ENCODE peak calls at places on chromosomes 12 and 14, in six cellular contexts. L, T, X, H, I and N are unnamed samples.

GRCh38 chr14:91245029-91245428 is 525 bp upstream of the GPR68 start:
- DNase-seq in L (no peak), T (no peak), X (no peak), H (peak), I (no peak), N (no peak)

GRCh38 chr12:31037028-31037427 is 36.6 kb upstream of the DDX11 start:
- DNase-seq in L (no peak), T (no peak), X (no peak), H (no peak), I (no peak), N (no peak)

GRCh38 chr12:68733661-68734071 is 12.3 kb upstream of the SLC35E3 start:
- DNase-seq in L (peak), T (no peak), X (no peak), H (no peak), I (no peak), N (peak)

GRCh38 chr14:97283450-97284230 is 486.5 kb downstream of the VRK1 start:
- DNase-seq in L (peak), T (no peak), X (no peak), H (no peak), I (no peak), N (peak)

GRCh38 chr12:107417004-107417403 is 268.6 kb upstream of the PWP1 start:
- DNase-seq in L (no peak), T (no peak), X (no peak), H (no peak), I (no peak), N (no peak)

GRCh38 chr12:131346578-131347344 is 364.1 kb upstream of the SFSWAP start:
- DNase-seq in L (no peak), T (no peak), X (no peak), H (no peak), I (no peak), N (no peak)

GRCh38 chr12:114238808-114239207 is 167.1 kb downstream of the TBX5 start:
- DNase-seq in L (peak), T (peak), X (no peak), H (no peak), I (peak), N (no peak)

GRCh38 chr12:66235626-66236281 is 46.7 kb downstream of the IRAK3 start:
- DNase-seq in L (peak), T (no peak), X (no peak), H (no peak), I (peak), N (no peak)

GRCh38 chr14:56874375-56874774 is 64.1 kb upstream of the OTX2 start:
- DNase-seq in L (peak), T (no peak), X (no peak), H (peak), I (peak), N (peak)

GRCh38 chr12:124754949-124755800 is 108.5 kb downstream of the SCARB1 start:
- DNase-seq in L (peak), T (peak), X (peak), H (no peak), I (no peak), N (no peak)

GRCh38 chr12:18700254-18700653 is 37.6 kb downstream of the PLCZ1 start:
- DNase-seq in L (peak), T (no peak), X (no peak), H (no peak), I (no peak), N (no peak)

GRCh38 chr12:1256991-1257390 is 266.0 kb downstream of the ERC1 start:
- DNase-seq in L (no peak), T (no peak), X (no peak), H (no peak), I (no peak), N (no peak)

GRCh38 chr14:26261368-26262122 is 336.3 kb downstream of the NOVA1 start:
- DNase-seq in L (no peak), T (no peak), X (no peak), H (no peak), I (no peak), N (no peak)

GRCh38 chr12:69330475-69331473 is 17.4 kb upstream of the LYZ start:
- DNase-seq in L (no peak), T (peak), X (no peak), H (peak), I (peak), N (no peak)

GRCh38 chr14:77024171-77024627 is 4.3 kb downstream of the IRF2BPL start:
- DNase-seq in L (peak), T (peak), X (no peak), H (peak), I (peak), N (no peak)

GRCh38 chr12:51388066-51388799 is 3.0 kb downstream of the GALNT6 start:
- DNase-seq in L (peak), T (peak), X (peak), H (no peak), I (no peak), N (peak)

GRCh38 chr12:56172839-56173238 is 14.7 kb downstream of the MYL6 start:
- DNase-seq in L (no peak), T (no peak), X (no peak), H (no peak), I (no peak), N (no peak)

GRCh38 chr14:22689186-22689585 is 45.0 kb upstream of the OR6J1 start:
- DNase-seq in L (peak), T (no peak), X (no peak), H (peak), I (peak), N (peak)

GRCh38 chr12:42468341-42468821 is 121.2 kb downstream of the PRICKLE1 start:
- DNase-seq in L (no peak), T (peak), X (no peak), H (peak), I (no peak), N (peak)

GRCh38 chr12:25829192-25829591 is 129.3 kb upstream of the RASSF8 start:
- DNase-seq in L (peak), T (no peak), X (no peak), H (no peak), I (no peak), N (peak)

GRCh38 chr12:126069549-126070165 is 1004.4 kb downstream of the AACS start:
- DNase-seq in L (peak), T (no peak), X (no peak), H (peak), I (peak), N (peak)

GRCh38 chr12:14191612-14192011 is 173.9 kb upstream of the ATF7IP start:
- DNase-seq in L (no peak), T (no peak), X (no peak), H (no peak), I (no peak), N (no peak)

GRCh38 chr12:129753596-129753995 is 150.2 kb downstream of the TMEM132D start:
- DNase-seq in L (peak), T (no peak), X (no peak), H (no peak), I (no peak), N (peak)

GRCh38 chr12:125503128-125503527 is 437.9 kb downstream of the AACS start:
- DNase-seq in L (no peak), T (no peak), X (no peak), H (no peak), I (no peak), N (no peak)

GRCh38 chr14:82488473-82488872 is 954.8 kb upstream of the SEL1L start:
- DNase-seq in L (no peak), T (no peak), X (no peak), H (no peak), I (no peak), N (no peak)

GRCh38 chr12:112122823-112123690 is 2.3 kb upstream of the TRAFD1 start:
- DNase-seq in L (no peak), T (no peak), X (no peak), H (no peak), I (no peak), N (peak)